ENCODE peak calls at places on chromosomes 12 and 14, in six cellular contexts. P is NCI-H774; C is stimulated activated CD4-positive, alpha-beta T cell treated with anti-CD3 and anti-CD28 coated beads, Interleukin-2, amount 100 ng/mL, for 24 hours; T is effector CD4-positive, alpha-beta T cell; E is activated CD4-positive, alpha-beta T cell treated with anti-CD3 and anti-CD28 coated beads for 48 hours; Z is aorta. M is an unnamed sample.

GRCh38 chr12:6632026-6632978 is 3.5 kb downstream of the LPAR5 start:
- DNase-seq in T (peak), Z (no peak), P (no peak), C (no peak), E (peak), M (no peak)

GRCh38 chr14:105935384-105935783 is 409.0 kb downstream of the TMEM121 start:
- DNase-seq in T (no peak), P (no peak), Z (no peak), C (no peak), E (no peak), M (no peak)

GRCh38 chr12:15584366-15585041 is 204.7 kb downstream of the EPS8 start:
- DNase-seq in P (peak), C (no peak), Z (no peak), T (peak), E (peak), M (peak)

GRCh38 chr14:60381909-60382308 is 104.0 kb downstream of the C14orf39 start:
- DNase-seq in T (no peak), Z (no peak), P (no peak), E (no peak), C (no peak), M (no peak)

GRCh38 chr12:132766380-132767085 is 4.9 kb upstream of the ANKLE2 start:
- DNase-seq in E (no peak), C (no peak), Z (no peak), T (no peak), P (no peak), M (peak)

GRCh38 chr12:41802803-41803202 is 341.9 kb downstream of the GXYLT1 start:
- DNase-seq in Z (no peak), E (no peak), P (no peak), C (no peak), T (no peak), M (no peak)

GRCh38 chr12:49970030-49970429 is 2.7 kb upstream of the AQP6 start:
- DNase-seq in C (no peak), Z (peak), P (no peak), T (no peak), E (no peak), M (no peak)

GRCh38 chr12:69284131-69284530 is 44.8 kb downstream of the CPSF6 start:
- DNase-seq in T (no peak), C (peak), P (peak), Z (peak), E (peak), M (peak)

GRCh38 chr14:34059925-34060746 is 109.3 kb upstream of the EGLN3 start:
- DNase-seq in C (peak), Z (peak), P (peak), E (peak), T (peak), M (peak)

GRCh38 chr12:105888696-105889095 is 250.1 kb downstream of the NUAK1 start:
- DNase-seq in Z (no peak), P (no peak), C (no peak), T (no peak), E (no peak), M (no peak)

GRCh38 chr12:114673169-114673833 is 10.7 kb downstream of the TBX3 start:
- DNase-seq in Z (no peak), E (no peak), C (no peak), T (no peak), P (no peak), M (no peak)

GRCh38 chr14:65774041-65774440 is 361.5 kb downstream of the FUT8 start:
- DNase-seq in T (no peak), C (no peak), E (no peak), Z (no peak), P (no peak), M (no peak)

M was measured in erythroblast.